ENCODE peak calls at places on chromosomes 4 and X, in nine cellular contexts. J, O, N, X, P, Y, D, F and G are unnamed samples.
A peak's percentile ranks its signal among the peaks of the same experiment; 100 is the strongest.

GRCh38 chr4:141912831-141913230 is 276.4 kb downstream of the IL15 start:
- DNase-seq in J (no peak), O (no peak), N (no peak), X (no peak), P (no peak), Y (no peak), D (no peak), F (no peak), G (no peak)

GRCh38 chr4:85938902-85939301 is 421.0 kb downstream of the MAPK10 start:
- DNase-seq in J (no peak), O (no peak), N (no peak), X (no peak), P (no peak), Y (no peak), D (no peak), F (no peak), G (no peak)

GRCh38 chr4:56655209-56655626 is 25.9 kb downstream of the HOPX start:
- DNase-seq in J (peak; percentile 12), O (no peak), N (no peak), X (peak; percentile 36), P (peak; percentile 40), Y (no peak), D (no peak), F (no peak), G (no peak)

GRCh38 chrX:110280954-110281353 is 36.9 kb downstream of the AMMECR1 start:
- DNase-seq in J (no peak), O (no peak), N (no peak), X (no peak), P (peak; percentile 65), Y (no peak), D (no peak), F (no peak), G (no peak)

GRCh38 chr4:8830611-8831200 is 40.9 kb downstream of the HMX1 start:
- DNase-seq in J (no peak), O (no peak), N (peak; percentile 2), X (no peak), P (no peak), Y (peak; percentile 31), D (no peak), F (no peak), G (peak; percentile 40)

GRCh38 chrX:31397119-31397518 is 325.3 kb upstream of the FTHL17 start:
- DNase-seq in J (no peak), O (no peak), N (no peak), X (no peak), P (peak; percentile 74), Y (no peak), D (peak; percentile 72), F (no peak), G (no peak)

GRCh38 chr4:23039813-23040212 is 347.1 kb downstream of the GBA3 start:
- DNase-seq in J (no peak), O (no peak), N (no peak), X (no peak), P (peak; percentile 47), Y (no peak), D (no peak), F (no peak), G (no peak)

GRCh38 chrX:135489542-135489941 is 30.9 kb upstream of the INTS6L start:
- DNase-seq in J (no peak), O (peak; percentile 22), N (no peak), X (no peak), P (no peak), Y (no peak), D (no peak), F (no peak), G (no peak)

GRCh38 chr4:176359590-176359989 is 39.8 kb downstream of the SPCS3 start:
- DNase-seq in J (no peak), O (no peak), N (no peak), X (no peak), P (peak; percentile 68), Y (no peak), D (no peak), F (no peak), G (no peak)

GRCh38 chr4:155906554-155907247 is 3.2 kb downstream of the TDO2 start:
- DNase-seq in J (no peak), O (no peak), N (no peak), X (no peak), P (peak; percentile 97), Y (no peak), D (peak; percentile 81), F (no peak), G (peak; percentile 55)

GRCh38 chr4:124931050-124931449 is 218.5 kb upstream of the ANKRD50 start:
- DNase-seq in J (no peak), O (no peak), N (no peak), X (no peak), P (peak; percentile 89), Y (no peak), D (peak; percentile 37), F (no peak), G (no peak)

GRCh38 chr4:103895876-103896465 is 176.2 kb upstream of the TACR3 start:
- DNase-seq in J (no peak), O (no peak), N (no peak), X (no peak), P (no peak), Y (no peak), D (no peak), F (no peak), G (no peak)

GRCh38 chrX:3461824-3462508 is 115.5 kb upstream of the MXRA5 start:
- DNase-seq in J (no peak), O (peak; percentile 5), N (no peak), X (no peak), P (no peak), Y (no peak), D (no peak), F (no peak), G (no peak)